ENCODE peak calls at places on chromosomes 4 and X, in seven cellular contexts. One of them, this sample, is unnamed.

GRCh38 chr4:78693777-78694456 is 82.2 kb upstream of the BMP2K start:
- DNase-seq in right lobe of liver: no peak
- DNase-seq in ovary: no peak
- DNase-seq in HepG2: no peak
- DNase-seq in spleen: no peak
- DNase-seq in heart left ventricle: no peak
- DNase-seq in suprapubic skin: no peak
- DNase-seq in this sample: peak

GRCh38 chr4:170025523-170026252 is 507 bp downstream of the MFAP3L start:
- DNase-seq in right lobe of liver: peak
- DNase-seq in ovary: peak
- DNase-seq in HepG2: no peak
- DNase-seq in spleen: no peak
- DNase-seq in heart left ventricle: no peak
- DNase-seq in suprapubic skin: peak
- DNase-seq in this sample: peak

GRCh38 chrX:147894332-147894870 is 17.3 kb upstream of the FMR1 start:
- DNase-seq in right lobe of liver: no peak
- DNase-seq in ovary: no peak
- DNase-seq in HepG2: no peak
- DNase-seq in spleen: no peak
- DNase-seq in heart left ventricle: no peak
- DNase-seq in suprapubic skin: no peak
- DNase-seq in this sample: no peak

GRCh38 chrX:5936438-5936837 is 292.2 kb downstream of the NLGN4X start:
- DNase-seq in right lobe of liver: no peak
- DNase-seq in ovary: no peak
- DNase-seq in HepG2: no peak
- DNase-seq in spleen: no peak
- DNase-seq in heart left ventricle: no peak
- DNase-seq in suprapubic skin: no peak
- DNase-seq in this sample: no peak

GRCh38 chr4:47287735-47288134 is 175.8 kb downstream of the COMMD8 start:
- DNase-seq in right lobe of liver: no peak
- DNase-seq in ovary: no peak
- DNase-seq in HepG2: no peak
- DNase-seq in spleen: no peak
- DNase-seq in heart left ventricle: no peak
- DNase-seq in suprapubic skin: no peak
- DNase-seq in this sample: no peak

GRCh38 chrX:17377795-17378194 is 2.8 kb downstream of the NHS start:
- DNase-seq in right lobe of liver: no peak
- DNase-seq in ovary: no peak
- DNase-seq in HepG2: no peak
- DNase-seq in spleen: no peak
- DNase-seq in heart left ventricle: no peak
- DNase-seq in suprapubic skin: no peak
- DNase-seq in this sample: no peak

GRCh38 chr4:130675262-130675661 is 1579.3 kb downstream of the C4orf33 start:
- DNase-seq in right lobe of liver: no peak
- DNase-seq in ovary: no peak
- DNase-seq in HepG2: no peak
- DNase-seq in spleen: no peak
- DNase-seq in heart left ventricle: no peak
- DNase-seq in suprapubic skin: no peak
- DNase-seq in this sample: no peak

GRCh38 chrX:44431206-44431605 is 87.7 kb upstream of the EFHC2 start:
- DNase-seq in right lobe of liver: no peak
- DNase-seq in ovary: no peak
- DNase-seq in HepG2: peak
- DNase-seq in spleen: no peak
- DNase-seq in heart left ventricle: no peak
- DNase-seq in suprapubic skin: no peak
- DNase-seq in this sample: no peak

GRCh38 chr4:83644677-83645639 is 109.0 kb downstream of the GPAT3 start:
- DNase-seq in right lobe of liver: no peak
- DNase-seq in ovary: no peak
- DNase-seq in HepG2: peak
- DNase-seq in spleen: no peak
- DNase-seq in heart left ventricle: no peak
- DNase-seq in suprapubic skin: no peak
- DNase-seq in this sample: peak

GRCh38 chr4:79913581-79913980 is 159.4 kb downstream of the ANTXR2 start:
- DNase-seq in right lobe of liver: no peak
- DNase-seq in ovary: no peak
- DNase-seq in HepG2: no peak
- DNase-seq in spleen: no peak
- DNase-seq in heart left ventricle: no peak
- DNase-seq in suprapubic skin: no peak
- DNase-seq in this sample: no peak

GRCh38 chr4:157978680-157979361 is 194.0 kb downstream of the GASK1B start:
- DNase-seq in right lobe of liver: peak
- DNase-seq in ovary: peak
- DNase-seq in HepG2: peak
- DNase-seq in spleen: no peak
- DNase-seq in heart left ventricle: no peak
- DNase-seq in suprapubic skin: no peak
- DNase-seq in this sample: peak

GRCh38 chrX:70338290-70338689 is 48.4 kb downstream of the KIF4A start:
- DNase-seq in right lobe of liver: no peak
- DNase-seq in ovary: no peak
- DNase-seq in HepG2: no peak
- DNase-seq in spleen: no peak
- DNase-seq in heart left ventricle: no peak
- DNase-seq in suprapubic skin: no peak
- DNase-seq in this sample: no peak

GRCh38 chrX:68307767-68308166 is 125.5 kb downstream of the OPHN1 start:
- DNase-seq in right lobe of liver: no peak
- DNase-seq in ovary: no peak
- DNase-seq in HepG2: no peak
- DNase-seq in spleen: no peak
- DNase-seq in heart left ventricle: no peak
- DNase-seq in suprapubic skin: no peak
- DNase-seq in this sample: no peak

GRCh38 chr4:102328045-102328444 is 17.2 kb downstream of the SLC39A8 start:
- DNase-seq in right lobe of liver: no peak
- DNase-seq in ovary: no peak
- DNase-seq in HepG2: no peak
- DNase-seq in spleen: no peak
- DNase-seq in heart left ventricle: no peak
- DNase-seq in suprapubic skin: no peak
- DNase-seq in this sample: no peak

GRCh38 chr4:7584760-7585159 is 150.0 kb upstream of the PSAPL1 start:
- DNase-seq in right lobe of liver: no peak
- DNase-seq in ovary: no peak
- DNase-seq in HepG2: no peak
- DNase-seq in spleen: no peak
- DNase-seq in heart left ventricle: no peak
- DNase-seq in suprapubic skin: no peak
- DNase-seq in this sample: no peak

GRCh38 chr4:23135792-23136645 is 443.3 kb downstream of the GBA3 start:
- DNase-seq in right lobe of liver: no peak
- DNase-seq in ovary: no peak
- DNase-seq in HepG2: peak
- DNase-seq in spleen: no peak
- DNase-seq in heart left ventricle: no peak
- DNase-seq in suprapubic skin: no peak
- DNase-seq in this sample: peak

GRCh38 chr4:135538698-135539097 is 1337.1 kb upstream of the PABPC4L start:
- DNase-seq in right lobe of liver: no peak
- DNase-seq in ovary: no peak
- DNase-seq in HepG2: no peak
- DNase-seq in spleen: peak
- DNase-seq in heart left ventricle: peak
- DNase-seq in suprapubic skin: no peak
- DNase-seq in this sample: no peak

GRCh38 chr4:185016101-185016940 is 2.0 kb upstream of the HELT start:
- DNase-seq in right lobe of liver: no peak
- DNase-seq in ovary: no peak
- DNase-seq in HepG2: no peak
- DNase-seq in spleen: no peak
- DNase-seq in heart left ventricle: no peak
- DNase-seq in suprapubic skin: no peak
- DNase-seq in this sample: no peak

GRCh38 chr4:24322517-24322916 is 261.8 kb downstream of the DHX15 start:
- DNase-seq in right lobe of liver: no peak
- DNase-seq in ovary: no peak
- DNase-seq in HepG2: no peak
- DNase-seq in spleen: no peak
- DNase-seq in heart left ventricle: no peak
- DNase-seq in suprapubic skin: no peak
- DNase-seq in this sample: no peak

GRCh38 chr4:86935499-86935832 is 655 bp downstream of the AFF1 start:
- DNase-seq in right lobe of liver: no peak
- DNase-seq in ovary: no peak
- DNase-seq in HepG2: no peak
- DNase-seq in spleen: no peak
- DNase-seq in heart left ventricle: peak
- DNase-seq in suprapubic skin: peak
- DNase-seq in this sample: peak

GRCh38 chr4:112589207-112589606 is 47.5 kb downstream of the ZGRF1 start:
- DNase-seq in right lobe of liver: no peak
- DNase-seq in ovary: no peak
- DNase-seq in HepG2: peak
- DNase-seq in spleen: no peak
- DNase-seq in heart left ventricle: no peak
- DNase-seq in suprapubic skin: no peak
- DNase-seq in this sample: no peak

GRCh38 chrX:1322393-1322792 is 14.2 kb upstream of the IL3RA start:
- DNase-seq in right lobe of liver: no peak
- DNase-seq in ovary: no peak
- DNase-seq in HepG2: no peak
- DNase-seq in spleen: no peak
- DNase-seq in heart left ventricle: peak
- DNase-seq in suprapubic skin: no peak
- DNase-seq in this sample: no peak

GRCh38 chrX:50097121-50097520 is 103.7 kb downstream of the AKAP4 start:
- DNase-seq in right lobe of liver: no peak
- DNase-seq in ovary: no peak
- DNase-seq in HepG2: no peak
- DNase-seq in spleen: no peak
- DNase-seq in heart left ventricle: no peak
- DNase-seq in suprapubic skin: no peak
- DNase-seq in this sample: no peak

GRCh38 chr4:175308236-175308635 is 390.1 kb downstream of the ADAM29 start:
- DNase-seq in right lobe of liver: no peak
- DNase-seq in ovary: no peak
- DNase-seq in HepG2: no peak
- DNase-seq in spleen: no peak
- DNase-seq in heart left ventricle: no peak
- DNase-seq in suprapubic skin: no peak
- DNase-seq in this sample: no peak

GRCh38 chr4:118999919-119000318 is 111.3 kb downstream of the SYNPO2 start:
- DNase-seq in right lobe of liver: no peak
- DNase-seq in ovary: no peak
- DNase-seq in HepG2: no peak
- DNase-seq in spleen: no peak
- DNase-seq in heart left ventricle: no peak
- DNase-seq in suprapubic skin: no peak
- DNase-seq in this sample: no peak

GRCh38 chr4:118994030-118994429 is 105.4 kb downstream of the SYNPO2 start:
- DNase-seq in right lobe of liver: no peak
- DNase-seq in ovary: peak
- DNase-seq in HepG2: no peak
- DNase-seq in spleen: no peak
- DNase-seq in heart left ventricle: no peak
- DNase-seq in suprapubic skin: no peak
- DNase-seq in this sample: no peak

GRCh38 chr4:118995693-118996391 is 107.2 kb downstream of the SYNPO2 start:
- DNase-seq in right lobe of liver: no peak
- DNase-seq in ovary: no peak
- DNase-seq in HepG2: no peak
- DNase-seq in spleen: no peak
- DNase-seq in heart left ventricle: no peak
- DNase-seq in suprapubic skin: no peak
- DNase-seq in this sample: no peak

GRCh38 chr4:119000400-119000799 is 111.7 kb downstream of the SYNPO2 start:
- DNase-seq in right lobe of liver: no peak
- DNase-seq in ovary: no peak
- DNase-seq in HepG2: no peak
- DNase-seq in spleen: no peak
- DNase-seq in heart left ventricle: no peak
- DNase-seq in suprapubic skin: no peak
- DNase-seq in this sample: no peak

GRCh38 chr4:118997601-118998000 is 108.9 kb downstream of the SYNPO2 start:
- DNase-seq in right lobe of liver: no peak
- DNase-seq in ovary: no peak
- DNase-seq in HepG2: no peak
- DNase-seq in spleen: no peak
- DNase-seq in heart left ventricle: no peak
- DNase-seq in suprapubic skin: no peak
- DNase-seq in this sample: no peak
- TF ChIP-seq POLR2A in right lobe of liver: no peak
- TF ChIP-seq POLR2A in ovary: no peak
- TF ChIP-seq POLR2A in HepG2: no peak
- TF ChIP-seq POLR2A in spleen: no peak
- TF ChIP-seq POLR2A in heart left ventricle: no peak
- TF ChIP-seq POLR2A in suprapubic skin: no peak
- TF ChIP-seq POLR2A in this sample: no peak

GRCh38 chrX:21131346-21131745 is 242.9 kb upstream of the CNKSR2 start:
- DNase-seq in right lobe of liver: no peak
- DNase-seq in ovary: no peak
- DNase-seq in HepG2: no peak
- DNase-seq in spleen: no peak
- DNase-seq in heart left ventricle: no peak
- DNase-seq in suprapubic skin: no peak
- DNase-seq in this sample: no peak
- TF ChIP-seq POLR2A in right lobe of liver: no peak
- TF ChIP-seq POLR2A in ovary: no peak
- TF ChIP-seq POLR2A in HepG2: no peak
- TF ChIP-seq POLR2A in spleen: no peak
- TF ChIP-seq POLR2A in heart left ventricle: no peak
- TF ChIP-seq POLR2A in suprapubic skin: no peak
- TF ChIP-seq POLR2A in this sample: no peak

GRCh38 chrX:153971632-153972367 is at the start of gene HCFC1:
- DNase-seq in right lobe of liver: peak
- DNase-seq in ovary: peak
- DNase-seq in HepG2: peak
- DNase-seq in spleen: peak
- DNase-seq in heart left ventricle: peak
- DNase-seq in suprapubic skin: peak
- DNase-seq in this sample: peak
- TF ChIP-seq POLR2A in right lobe of liver: peak
- TF ChIP-seq POLR2A in ovary: peak
- TF ChIP-seq POLR2A in HepG2: peak
- TF ChIP-seq POLR2A in spleen: no peak
- TF ChIP-seq POLR2A in heart left ventricle: peak
- TF ChIP-seq POLR2A in suprapubic skin: no peak
- TF ChIP-seq POLR2A in this sample: peak

DNA sequence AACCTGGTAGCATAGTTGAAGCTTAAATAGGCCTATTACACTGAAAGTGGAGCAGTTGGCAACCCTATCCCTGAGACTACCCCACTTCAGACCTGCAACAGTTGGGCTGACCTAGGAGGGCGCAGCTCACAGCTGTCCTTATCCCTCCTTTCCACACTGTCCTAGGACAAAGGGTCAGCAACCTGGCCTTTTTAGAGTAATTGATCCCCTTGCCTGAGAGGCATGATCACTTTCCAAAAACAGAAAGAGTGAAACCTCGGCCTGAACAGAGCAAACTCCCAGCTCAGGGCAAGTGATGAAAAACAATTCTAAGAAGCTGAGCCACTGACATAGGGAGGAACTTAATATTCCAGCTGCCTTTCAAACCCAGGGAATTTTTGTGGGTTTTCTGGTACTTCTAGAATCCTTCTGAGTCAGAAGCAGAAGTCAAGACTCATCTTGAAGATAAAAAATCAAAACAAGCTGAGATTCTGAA is 94.9 kb upstream of the MYOZ2 start:
- DNase-seq in right lobe of liver: no peak
- DNase-seq in ovary: no peak
- DNase-seq in HepG2: no peak
- DNase-seq in spleen: no peak
- DNase-seq in heart left ventricle: no peak
- DNase-seq in suprapubic skin: no peak
- DNase-seq in this sample: no peak
- TF ChIP-seq POLR2A in right lobe of liver: no peak
- TF ChIP-seq POLR2A in ovary: no peak
- TF ChIP-seq POLR2A in HepG2: no peak
- TF ChIP-seq POLR2A in spleen: no peak
- TF ChIP-seq POLR2A in heart left ventricle: no peak
- TF ChIP-seq POLR2A in suprapubic skin: no peak
- TF ChIP-seq POLR2A in this sample: no peak

This sample was measured in erythroblast.